ENCODE peak calls at places on chromosomes 16 and 17, in six cellular contexts. E, M, X, B, H and C are unnamed samples.

GRCh38 chr17:62206550-62206949 is 141.5 kb upstream of the MED13 start:
- DNase-seq in E (no peak), M (no peak), X (no peak), B (no peak), H (no peak), C (no peak)

GRCh38 chr17:237406-237955 is 56.0 kb upstream of the DOC2B start:
- DNase-seq in E (no peak), M (no peak), X (no peak), B (no peak), H (no peak), C (no peak)

GRCh38 chr16:86680137-86680536 is 101.8 kb downstream of the FOXL1 start:
- DNase-seq in E (no peak), M (peak), X (peak), B (no peak), H (no peak), C (no peak)

GRCh38 chr17:75832164-75832651 is 12.0 kb downstream of the UNC13D start:
- DNase-seq in E (no peak), M (no peak), X (peak), B (no peak), H (peak), C (no peak)

GRCh38 chr16:17556276-17557052 is 85.7 kb upstream of the XYLT1 start:
- DNase-seq in E (no peak), M (no peak), X (peak), B (peak), H (no peak), C (peak)

GRCh38 chr16:70493863-70494770 is 29.2 kb downstream of the COG4 start:
- DNase-seq in E (no peak), M (no peak), X (no peak), B (no peak), H (no peak), C (no peak)

GRCh38 chr16:76235025-76235424 is 42.2 kb upstream of the CNTNAP4 start:
- DNase-seq in E (no peak), M (no peak), X (no peak), B (no peak), H (no peak), C (no peak)

GRCh38 chr17:50541916-50542688 is 4.9 kb upstream of the SPATA20 start:
- DNase-seq in E (peak), M (peak), X (peak), B (no peak), H (peak), C (peak)

GRCh38 chr16:57863434-57864160 is 61.3 kb upstream of the KIFC3 start:
- DNase-seq in E (no peak), M (peak), X (peak), B (no peak), H (no peak), C (peak)

GRCh38 chr17:71460943-71461342 is 659.9 kb upstream of the SOX9 start:
- DNase-seq in E (no peak), M (no peak), X (no peak), B (no peak), H (no peak), C (no peak)

GRCh38 chr16:56193951-56194726 is 2.9 kb downstream of the GNAO1 start:
- DNase-seq in E (peak), M (peak), X (peak), B (peak), H (peak), C (peak)

GRCh38 chr16:1610841-1611653 is 825 bp downstream of the IFT140 start:
- DNase-seq in E (no peak), M (no peak), X (no peak), B (no peak), H (no peak), C (no peak)

GRCh38 chr17:21502301-21502700 is 126.1 kb downstream of the KCNJ12 start:
- DNase-seq in E (no peak), M (no peak), X (no peak), B (no peak), H (no peak), C (no peak)